ENCODE peak calls at places on chromosomes 11 and 22, in nine cellular contexts. S is bronchial epithelial cell; Z is effector memory CD4-positive, alpha-beta T cell; F is NCI-H1417 treated with DMSO at 0.1 percent for 48 hours; T is effector CD4-positive, alpha-beta T cell; C is HS-5; U is body of pancreas; V is T-cell; O is CD8-positive, alpha-beta memory T cell. M is an unnamed sample.

GRCh38 chr11:11125618-11126017 is 227.4 kb downstream of the CSNK2A3 start:
- DNase-seq in O (no peak), V (no peak), F (no peak), U (no peak), S (no peak), T (no peak), Z (no peak), C (no peak), M (no peak)

GRCh38 chr22:46303347-46303965 is 6.8 kb downstream of the GTSE1 start:
- DNase-seq in S (peak), T (no peak), O (no peak), Z (no peak), C (no peak), U (no peak), V (no peak), F (no peak), M (no peak)

GRCh38 chr11:6625832-6626420 is 6.7 kb upstream of the TPP1 start:
- DNase-seq in T (no peak), S (no peak), C (no peak), U (no peak), V (no peak), O (peak), F (no peak), Z (no peak), M (no peak)

GRCh38 chr22:48898524-48899377 is 928.9 kb downstream of the BRD1 start:
- DNase-seq in V (no peak), T (no peak), U (no peak), F (no peak), S (no peak), Z (no peak), C (no peak), O (no peak), M (no peak)

GRCh38 chr22:45602824-45603301 is 68.8 kb upstream of the ATXN10 start:
- DNase-seq in U (peak), F (no peak), V (no peak), Z (no peak), C (no peak), S (no peak), T (no peak), O (no peak), M (no peak)

GRCh38 chr11:1761857-1762536 is 1.7 kb downstream of the CTSD start:
- DNase-seq in T (no peak), V (no peak), U (no peak), O (no peak), S (no peak), F (no peak), Z (no peak), C (no peak), M (no peak)

GRCh38 chr11:43010042-43010441 is 301.8 kb upstream of the API5 start:
- DNase-seq in C (no peak), Z (no peak), U (no peak), F (no peak), O (no peak), S (no peak), V (no peak), T (no peak), M (no peak)

GRCh38 chr22:42269407-42270177 is 861 bp downstream of the TCF20 start:
- DNase-seq in Z (peak), F (no peak), S (peak), O (peak), T (peak), V (peak), C (peak), U (peak), M (peak)

GRCh38 chr11:113991718-113992458 is 17.0 kb downstream of the HTR3A start:
- DNase-seq in V (no peak), C (no peak), Z (no peak), T (no peak), O (no peak), S (no peak), F (peak), U (no peak), M (no peak)

GRCh38 chr11:131349368-131350086 is 20.9 kb upstream of the NTM start:
- DNase-seq in O (no peak), Z (no peak), T (no peak), S (no peak), C (no peak), U (no peak), F (no peak), V (no peak), M (no peak)

M was measured in B cell.